ENCODE peak calls at places on chromosomes 1 and 21, in five cellular contexts. One of them, this sample, is unnamed.

GRCh38 chr1:230940848-230941247 is 37.8 kb downstream of the TTC13 start:
- DNase-seq in astrocyte of the spinal cord: peak
- DNase-seq in activated T-cell treated with anti-CD3 and anti-CD28 coated beads for 24 hours: no peak
- DNase-seq in ecto neural progenitor cell: no peak
- DNase-seq in stimulated activated CD8-positive, alpha-beta memory T cell treated with anti-CD3 and anti-CD28 coated beads, Interleukin-7, amount 100 ng/mL, for 24 hours: no peak
- DNase-seq in this sample: peak

GRCh38 chr1:2944705-2945104 is 76.6 kb upstream of the ACTRT2 start:
- DNase-seq in astrocyte of the spinal cord: no peak
- DNase-seq in activated T-cell treated with anti-CD3 and anti-CD28 coated beads for 24 hours: no peak
- DNase-seq in ecto neural progenitor cell: no peak
- DNase-seq in stimulated activated CD8-positive, alpha-beta memory T cell treated with anti-CD3 and anti-CD28 coated beads, Interleukin-7, amount 100 ng/mL, for 24 hours: no peak
- DNase-seq in this sample: no peak

GRCh38 chr1:162656266-162656665 is 24.0 kb downstream of the DDR2 start:
- DNase-seq in astrocyte of the spinal cord: no peak
- DNase-seq in activated T-cell treated with anti-CD3 and anti-CD28 coated beads for 24 hours: no peak
- DNase-seq in ecto neural progenitor cell: no peak
- DNase-seq in stimulated activated CD8-positive, alpha-beta memory T cell treated with anti-CD3 and anti-CD28 coated beads, Interleukin-7, amount 100 ng/mL, for 24 hours: no peak
- DNase-seq in this sample: no peak

GRCh38 chr1:109034382-109034781 is 7.5 kb downstream of the WDR47 start:
- DNase-seq in astrocyte of the spinal cord: no peak
- DNase-seq in activated T-cell treated with anti-CD3 and anti-CD28 coated beads for 24 hours: no peak
- DNase-seq in ecto neural progenitor cell: no peak
- DNase-seq in stimulated activated CD8-positive, alpha-beta memory T cell treated with anti-CD3 and anti-CD28 coated beads, Interleukin-7, amount 100 ng/mL, for 24 hours: no peak
- DNase-seq in this sample: no peak

GRCh38 chr1:164320780-164321683 is 238.0 kb upstream of the PBX1 start:
- DNase-seq in astrocyte of the spinal cord: peak
- DNase-seq in activated T-cell treated with anti-CD3 and anti-CD28 coated beads for 24 hours: no peak
- DNase-seq in ecto neural progenitor cell: peak
- DNase-seq in stimulated activated CD8-positive, alpha-beta memory T cell treated with anti-CD3 and anti-CD28 coated beads, Interleukin-7, amount 100 ng/mL, for 24 hours: no peak
- DNase-seq in this sample: no peak

GRCh38 chr1:21818661-21819060 is 6.6 kb downstream of the LDLRAD2 start:
- DNase-seq in astrocyte of the spinal cord: no peak
- DNase-seq in activated T-cell treated with anti-CD3 and anti-CD28 coated beads for 24 hours: peak
- DNase-seq in ecto neural progenitor cell: peak
- DNase-seq in stimulated activated CD8-positive, alpha-beta memory T cell treated with anti-CD3 and anti-CD28 coated beads, Interleukin-7, amount 100 ng/mL, for 24 hours: no peak
- DNase-seq in this sample: peak

GRCh38 chr1:24619376-24619775 is 23.7 kb upstream of the SRRM1 start:
- DNase-seq in astrocyte of the spinal cord: no peak
- DNase-seq in activated T-cell treated with anti-CD3 and anti-CD28 coated beads for 24 hours: no peak
- DNase-seq in ecto neural progenitor cell: no peak
- DNase-seq in stimulated activated CD8-positive, alpha-beta memory T cell treated with anti-CD3 and anti-CD28 coated beads, Interleukin-7, amount 100 ng/mL, for 24 hours: no peak
- DNase-seq in this sample: peak

GRCh38 chr1:101977266-101977665 is 19.5 kb downstream of the OLFM3 start:
- DNase-seq in astrocyte of the spinal cord: no peak
- DNase-seq in activated T-cell treated with anti-CD3 and anti-CD28 coated beads for 24 hours: no peak
- DNase-seq in ecto neural progenitor cell: no peak
- DNase-seq in stimulated activated CD8-positive, alpha-beta memory T cell treated with anti-CD3 and anti-CD28 coated beads, Interleukin-7, amount 100 ng/mL, for 24 hours: no peak
- DNase-seq in this sample: no peak

GRCh38 chr1:15409400-15410222 is at the start of gene EFHD2:
- DNase-seq in astrocyte of the spinal cord: peak
- DNase-seq in activated T-cell treated with anti-CD3 and anti-CD28 coated beads for 24 hours: peak
- DNase-seq in ecto neural progenitor cell: peak
- DNase-seq in stimulated activated CD8-positive, alpha-beta memory T cell treated with anti-CD3 and anti-CD28 coated beads, Interleukin-7, amount 100 ng/mL, for 24 hours: peak
- DNase-seq in this sample: peak

GRCh38 chr1:51519048-51519856 is at the start of gene EPS15:
- DNase-seq in astrocyte of the spinal cord: peak
- DNase-seq in activated T-cell treated with anti-CD3 and anti-CD28 coated beads for 24 hours: peak
- DNase-seq in ecto neural progenitor cell: peak
- DNase-seq in stimulated activated CD8-positive, alpha-beta memory T cell treated with anti-CD3 and anti-CD28 coated beads, Interleukin-7, amount 100 ng/mL, for 24 hours: peak
- DNase-seq in this sample: peak

GRCh38 chr1:19311503-19311930 is 427 bp downstream of the AKR7A2 start:
- DNase-seq in astrocyte of the spinal cord: no peak
- DNase-seq in activated T-cell treated with anti-CD3 and anti-CD28 coated beads for 24 hours: no peak
- DNase-seq in ecto neural progenitor cell: no peak
- DNase-seq in stimulated activated CD8-positive, alpha-beta memory T cell treated with anti-CD3 and anti-CD28 coated beads, Interleukin-7, amount 100 ng/mL, for 24 hours: no peak
- DNase-seq in this sample: no peak

GRCh38 chr1:35884934-35885333 is 1.9 kb downstream of the AGO1 start:
- DNase-seq in astrocyte of the spinal cord: no peak
- DNase-seq in activated T-cell treated with anti-CD3 and anti-CD28 coated beads for 24 hours: no peak
- DNase-seq in ecto neural progenitor cell: no peak
- DNase-seq in stimulated activated CD8-positive, alpha-beta memory T cell treated with anti-CD3 and anti-CD28 coated beads, Interleukin-7, amount 100 ng/mL, for 24 hours: no peak
- DNase-seq in this sample: no peak

GRCh38 chr1:52386458-52386857 is 17.8 kb downstream of the ORC1 start:
- DNase-seq in astrocyte of the spinal cord: no peak
- DNase-seq in activated T-cell treated with anti-CD3 and anti-CD28 coated beads for 24 hours: no peak
- DNase-seq in ecto neural progenitor cell: no peak
- DNase-seq in stimulated activated CD8-positive, alpha-beta memory T cell treated with anti-CD3 and anti-CD28 coated beads, Interleukin-7, amount 100 ng/mL, for 24 hours: no peak
- DNase-seq in this sample: no peak

GRCh38 chr21:35208810-35209517 is 159.9 kb upstream of the RUNX1 start:
- DNase-seq in astrocyte of the spinal cord: peak
- DNase-seq in activated T-cell treated with anti-CD3 and anti-CD28 coated beads for 24 hours: no peak
- DNase-seq in ecto neural progenitor cell: no peak
- DNase-seq in stimulated activated CD8-positive, alpha-beta memory T cell treated with anti-CD3 and anti-CD28 coated beads, Interleukin-7, amount 100 ng/mL, for 24 hours: no peak
- DNase-seq in this sample: peak

GRCh38 chr1:94702440-94702810 is 117.7 kb upstream of the SLC44A3 start:
- DNase-seq in astrocyte of the spinal cord: peak
- DNase-seq in activated T-cell treated with anti-CD3 and anti-CD28 coated beads for 24 hours: no peak
- DNase-seq in ecto neural progenitor cell: no peak
- DNase-seq in stimulated activated CD8-positive, alpha-beta memory T cell treated with anti-CD3 and anti-CD28 coated beads, Interleukin-7, amount 100 ng/mL, for 24 hours: no peak
- DNase-seq in this sample: no peak

GRCh38 chr1:9990944-9991343 is 6.1 kb upstream of the RBP7 start:
- DNase-seq in astrocyte of the spinal cord: no peak
- DNase-seq in activated T-cell treated with anti-CD3 and anti-CD28 coated beads for 24 hours: no peak
- DNase-seq in ecto neural progenitor cell: no peak
- DNase-seq in stimulated activated CD8-positive, alpha-beta memory T cell treated with anti-CD3 and anti-CD28 coated beads, Interleukin-7, amount 100 ng/mL, for 24 hours: no peak
- DNase-seq in this sample: no peak

GRCh38 chr1:24374891-24375786 is 38.4 kb downstream of the STPG1 start:
- DNase-seq in astrocyte of the spinal cord: peak
- DNase-seq in activated T-cell treated with anti-CD3 and anti-CD28 coated beads for 24 hours: no peak
- DNase-seq in ecto neural progenitor cell: peak
- DNase-seq in stimulated activated CD8-positive, alpha-beta memory T cell treated with anti-CD3 and anti-CD28 coated beads, Interleukin-7, amount 100 ng/mL, for 24 hours: no peak
- DNase-seq in this sample: no peak

GRCh38 chr1:95117207-95118018 is at the start of gene TLCD4:
- DNase-seq in astrocyte of the spinal cord: peak
- DNase-seq in activated T-cell treated with anti-CD3 and anti-CD28 coated beads for 24 hours: peak
- DNase-seq in ecto neural progenitor cell: peak
- DNase-seq in stimulated activated CD8-positive, alpha-beta memory T cell treated with anti-CD3 and anti-CD28 coated beads, Interleukin-7, amount 100 ng/mL, for 24 hours: peak
- DNase-seq in this sample: peak

GRCh38 chr21:33441489-33442477 is 38.0 kb downstream of the TMEM50B start:
- DNase-seq in astrocyte of the spinal cord: peak
- DNase-seq in activated T-cell treated with anti-CD3 and anti-CD28 coated beads for 24 hours: no peak
- DNase-seq in ecto neural progenitor cell: no peak
- DNase-seq in stimulated activated CD8-positive, alpha-beta memory T cell treated with anti-CD3 and anti-CD28 coated beads, Interleukin-7, amount 100 ng/mL, for 24 hours: no peak
- DNase-seq in this sample: peak

GRCh38 chr1:147077936-147078605 is 94.2 kb downstream of the PRKAB2 start:
- DNase-seq in astrocyte of the spinal cord: no peak
- DNase-seq in activated T-cell treated with anti-CD3 and anti-CD28 coated beads for 24 hours: no peak
- DNase-seq in ecto neural progenitor cell: no peak
- DNase-seq in stimulated activated CD8-positive, alpha-beta memory T cell treated with anti-CD3 and anti-CD28 coated beads, Interleukin-7, amount 100 ng/mL, for 24 hours: no peak
- DNase-seq in this sample: no peak

GRCh38 chr1:236421022-236421421 is 26.9 kb downstream of the EDARADD start:
- DNase-seq in astrocyte of the spinal cord: peak
- DNase-seq in activated T-cell treated with anti-CD3 and anti-CD28 coated beads for 24 hours: no peak
- DNase-seq in ecto neural progenitor cell: peak
- DNase-seq in stimulated activated CD8-positive, alpha-beta memory T cell treated with anti-CD3 and anti-CD28 coated beads, Interleukin-7, amount 100 ng/mL, for 24 hours: no peak
- DNase-seq in this sample: no peak

GRCh38 chr21:38910390-38911008 is 104.8 kb downstream of the ETS2 start:
- DNase-seq in astrocyte of the spinal cord: no peak
- DNase-seq in activated T-cell treated with anti-CD3 and anti-CD28 coated beads for 24 hours: no peak
- DNase-seq in ecto neural progenitor cell: no peak
- DNase-seq in stimulated activated CD8-positive, alpha-beta memory T cell treated with anti-CD3 and anti-CD28 coated beads, Interleukin-7, amount 100 ng/mL, for 24 hours: no peak
- DNase-seq in this sample: no peak

GRCh38 chr1:20376880-20377494 is 86.3 kb downstream of the VWA5B1 start:
- DNase-seq in astrocyte of the spinal cord: peak
- DNase-seq in activated T-cell treated with anti-CD3 and anti-CD28 coated beads for 24 hours: peak
- DNase-seq in ecto neural progenitor cell: peak
- DNase-seq in stimulated activated CD8-positive, alpha-beta memory T cell treated with anti-CD3 and anti-CD28 coated beads, Interleukin-7, amount 100 ng/mL, for 24 hours: peak
- DNase-seq in this sample: peak

GRCh38 chr1:91706140-91706957 is 179.6 kb downstream of the TGFBR3 start:
- DNase-seq in astrocyte of the spinal cord: no peak
- DNase-seq in activated T-cell treated with anti-CD3 and anti-CD28 coated beads for 24 hours: no peak
- DNase-seq in ecto neural progenitor cell: no peak
- DNase-seq in stimulated activated CD8-positive, alpha-beta memory T cell treated with anti-CD3 and anti-CD28 coated beads, Interleukin-7, amount 100 ng/mL, for 24 hours: no peak
- DNase-seq in this sample: no peak